ENCODE peak calls at places on chromosomes 3 and 15, in eight cellular contexts. One of them, this sample, is unnamed.

GRCh38 chr15:81108427-81108826 is 25.6 kb upstream of the CFAP161 start:
- DNase-seq in mammary epithelial cell: no peak
- DNase-seq in cardiac muscle cell: peak
- DNase-seq in SK-N-SH: peak
- DNase-seq in IMR-90: no peak
- DNase-seq in transverse colon: no peak
- DNase-seq in lung: no peak
- DNase-seq in CD4-positive, alpha-beta memory T cell: no peak
- DNase-seq in this sample: no peak

GRCh38 chr3:143483214-143483613 is 363.6 kb downstream of the CHST2 start:
- DNase-seq in mammary epithelial cell: no peak
- DNase-seq in cardiac muscle cell: no peak
- DNase-seq in SK-N-SH: no peak
- DNase-seq in IMR-90: no peak
- DNase-seq in transverse colon: no peak
- DNase-seq in lung: no peak
- DNase-seq in CD4-positive, alpha-beta memory T cell: no peak
- DNase-seq in this sample: no peak

GRCh38 chr15:59170295-59170881 is 36.3 kb upstream of the LDHAL6B start:
- DNase-seq in mammary epithelial cell: peak
- DNase-seq in cardiac muscle cell: peak
- DNase-seq in SK-N-SH: peak
- DNase-seq in IMR-90: no peak
- DNase-seq in transverse colon: peak
- DNase-seq in lung: peak
- DNase-seq in CD4-positive, alpha-beta memory T cell: no peak
- DNase-seq in this sample: peak

GRCh38 chr15:100537326-100537725 is 8.6 kb upstream of the CERS3 start:
- DNase-seq in mammary epithelial cell: no peak
- DNase-seq in cardiac muscle cell: no peak
- DNase-seq in SK-N-SH: no peak
- DNase-seq in IMR-90: no peak
- DNase-seq in transverse colon: no peak
- DNase-seq in lung: no peak
- DNase-seq in CD4-positive, alpha-beta memory T cell: no peak
- DNase-seq in this sample: no peak

GRCh38 chr15:22918056-22918455 is 62.1 kb downstream of the CYFIP1 start:
- DNase-seq in mammary epithelial cell: peak
- DNase-seq in cardiac muscle cell: no peak
- DNase-seq in SK-N-SH: no peak
- DNase-seq in IMR-90: peak
- DNase-seq in transverse colon: no peak
- DNase-seq in lung: no peak
- DNase-seq in CD4-positive, alpha-beta memory T cell: no peak
- DNase-seq in this sample: peak

GRCh38 chr3:131591394-131591990 is 88.7 kb upstream of the MRPL3 start:
- DNase-seq in mammary epithelial cell: peak
- DNase-seq in cardiac muscle cell: peak
- DNase-seq in SK-N-SH: no peak
- DNase-seq in IMR-90: peak
- DNase-seq in transverse colon: no peak
- DNase-seq in lung: no peak
- DNase-seq in CD4-positive, alpha-beta memory T cell: no peak
- DNase-seq in this sample: no peak

GRCh38 chr3:190568036-190568435 is 54.2 kb downstream of the IL1RAP start:
- DNase-seq in mammary epithelial cell: no peak
- DNase-seq in cardiac muscle cell: peak
- DNase-seq in SK-N-SH: no peak
- DNase-seq in IMR-90: no peak
- DNase-seq in transverse colon: no peak
- DNase-seq in lung: no peak
- DNase-seq in CD4-positive, alpha-beta memory T cell: no peak
- DNase-seq in this sample: no peak

GRCh38 chr3:187958432-187959003 is 195.4 kb upstream of the LPP start:
- DNase-seq in mammary epithelial cell: no peak
- DNase-seq in cardiac muscle cell: no peak
- DNase-seq in SK-N-SH: no peak
- DNase-seq in IMR-90: no peak
- DNase-seq in transverse colon: peak
- DNase-seq in lung: no peak
- DNase-seq in CD4-positive, alpha-beta memory T cell: peak
- DNase-seq in this sample: no peak

GRCh38 chr15:75198560-75199346 is 2.9 kb upstream of the C15orf39 start:
- DNase-seq in mammary epithelial cell: peak
- DNase-seq in cardiac muscle cell: peak
- DNase-seq in SK-N-SH: no peak
- DNase-seq in IMR-90: peak
- DNase-seq in transverse colon: peak
- DNase-seq in lung: no peak
- DNase-seq in CD4-positive, alpha-beta memory T cell: peak
- DNase-seq in this sample: no peak

GRCh38 chr3:105274958-105275357 is 91.8 kb upstream of the ALCAM start:
- DNase-seq in mammary epithelial cell: peak
- DNase-seq in cardiac muscle cell: peak
- DNase-seq in SK-N-SH: no peak
- DNase-seq in IMR-90: peak
- DNase-seq in transverse colon: no peak
- DNase-seq in lung: no peak
- DNase-seq in CD4-positive, alpha-beta memory T cell: no peak
- DNase-seq in this sample: peak

DNA sequence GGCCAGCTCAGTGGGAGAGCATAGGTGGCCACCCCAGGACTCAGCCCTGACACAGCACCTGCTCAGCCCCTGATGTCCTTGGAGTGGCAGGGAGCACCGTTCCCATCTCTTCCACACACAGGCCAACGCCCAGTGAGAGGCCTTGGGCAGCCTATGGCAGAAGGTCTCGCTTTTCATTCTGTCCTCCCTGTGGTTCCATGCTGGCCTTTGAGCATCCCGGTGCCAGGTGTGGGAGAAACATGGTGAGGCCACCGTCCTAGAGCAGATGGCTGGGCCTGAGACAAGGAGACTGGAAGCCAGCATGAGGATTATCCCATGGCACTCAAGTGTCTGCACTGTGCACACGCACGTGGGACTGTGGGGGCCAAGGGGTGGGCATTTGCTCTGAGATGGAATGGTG is 25.1 kb downstream of the ADCY5 start:
- DNase-seq in mammary epithelial cell: no peak
- DNase-seq in cardiac muscle cell: no peak
- DNase-seq in SK-N-SH: no peak
- DNase-seq in IMR-90: no peak
- DNase-seq in transverse colon: no peak
- DNase-seq in lung: no peak
- DNase-seq in CD4-positive, alpha-beta memory T cell: no peak
- DNase-seq in this sample: no peak
- H3K27ac ChIP-seq in mammary epithelial cell: no peak
- H3K27ac ChIP-seq in cardiac muscle cell: no peak
- H3K27ac ChIP-seq in SK-N-SH: no peak
- H3K27ac ChIP-seq in IMR-90: no peak
- H3K27ac ChIP-seq in transverse colon: peak
- H3K27ac ChIP-seq in lung: peak
- H3K27ac ChIP-seq in CD4-positive, alpha-beta memory T cell: no peak
- H3K27ac ChIP-seq in this sample: no peak

DNA sequence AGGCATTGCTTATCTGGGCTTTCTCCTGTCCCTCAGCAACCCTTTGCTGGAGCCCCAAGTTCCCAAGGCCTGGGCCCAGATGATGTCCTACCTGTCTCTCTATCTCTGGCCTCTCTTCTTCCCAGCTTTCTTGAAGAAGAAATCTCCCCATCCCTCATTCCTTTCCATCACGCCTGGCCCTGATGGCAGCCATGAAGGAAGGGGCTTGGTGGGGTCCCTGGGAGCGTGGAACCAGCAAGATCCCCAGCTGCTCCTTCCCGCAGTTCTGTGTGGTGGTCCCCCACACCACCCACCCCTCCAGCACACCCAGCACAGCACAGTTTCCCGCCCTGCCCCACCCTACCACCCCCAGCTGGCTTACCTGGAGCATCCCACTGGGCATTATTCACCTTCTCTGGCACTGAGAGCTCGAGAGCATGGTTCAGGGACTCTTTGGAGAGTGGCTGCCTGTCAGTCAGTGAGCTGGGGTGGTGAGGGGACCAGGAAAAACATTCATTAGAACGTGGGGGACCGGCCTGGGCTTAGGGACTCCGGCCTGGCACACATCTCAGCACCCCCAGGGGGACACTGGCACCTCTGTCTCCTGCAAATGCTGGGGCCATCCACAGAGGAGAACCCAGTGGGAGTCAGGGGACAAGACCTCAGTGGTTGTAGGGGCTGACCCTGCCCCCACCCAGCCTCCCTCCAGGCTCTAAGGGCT is 26.6 kb downstream of the ACSBG1 start:
- DNase-seq in mammary epithelial cell: no peak
- DNase-seq in cardiac muscle cell: no peak
- DNase-seq in SK-N-SH: no peak
- DNase-seq in IMR-90: no peak
- DNase-seq in transverse colon: no peak
- DNase-seq in lung: no peak
- DNase-seq in CD4-positive, alpha-beta memory T cell: no peak
- DNase-seq in this sample: no peak
- H3K27ac ChIP-seq in mammary epithelial cell: no peak
- H3K27ac ChIP-seq in cardiac muscle cell: no peak
- H3K27ac ChIP-seq in SK-N-SH: no peak
- H3K27ac ChIP-seq in IMR-90: no peak
- H3K27ac ChIP-seq in transverse colon: no peak
- H3K27ac ChIP-seq in lung: no peak
- H3K27ac ChIP-seq in CD4-positive, alpha-beta memory T cell: no peak
- H3K27ac ChIP-seq in this sample: no peak

GRCh38 chr3:150760431-150761200 is 2.4 kb downstream of the SIAH2 start:
- DNase-seq in mammary epithelial cell: no peak
- DNase-seq in cardiac muscle cell: no peak
- DNase-seq in SK-N-SH: no peak
- DNase-seq in IMR-90: no peak
- DNase-seq in transverse colon: no peak
- DNase-seq in lung: no peak
- DNase-seq in CD4-positive, alpha-beta memory T cell: peak
- DNase-seq in this sample: no peak

GRCh38 chr3:150763841-150764483 is 993 bp upstream of the SIAH2 start:
- DNase-seq in mammary epithelial cell: no peak
- DNase-seq in cardiac muscle cell: peak
- DNase-seq in SK-N-SH: peak
- DNase-seq in IMR-90: peak
- DNase-seq in transverse colon: peak
- DNase-seq in lung: peak
- DNase-seq in CD4-positive, alpha-beta memory T cell: no peak
- DNase-seq in this sample: no peak

GRCh38 chr3:150762662-150763121 is 277 bp downstream of the SIAH2 start:
- DNase-seq in mammary epithelial cell: no peak
- DNase-seq in cardiac muscle cell: no peak
- DNase-seq in SK-N-SH: no peak
- DNase-seq in IMR-90: no peak
- DNase-seq in transverse colon: no peak
- DNase-seq in lung: no peak
- DNase-seq in CD4-positive, alpha-beta memory T cell: no peak
- DNase-seq in this sample: no peak

GRCh38 chr3:150763122-150763840 is at the start of gene SIAH2:
- DNase-seq in mammary epithelial cell: peak
- DNase-seq in cardiac muscle cell: peak
- DNase-seq in SK-N-SH: peak
- DNase-seq in IMR-90: peak
- DNase-seq in transverse colon: peak
- DNase-seq in lung: peak
- DNase-seq in CD4-positive, alpha-beta memory T cell: peak
- DNase-seq in this sample: peak

GRCh38 chr3:150761831-150762661 is 923 bp downstream of the SIAH2 start:
- DNase-seq in mammary epithelial cell: peak
- DNase-seq in cardiac muscle cell: peak
- DNase-seq in SK-N-SH: peak
- DNase-seq in IMR-90: peak
- DNase-seq in transverse colon: peak
- DNase-seq in lung: peak
- DNase-seq in CD4-positive, alpha-beta memory T cell: peak
- DNase-seq in this sample: no peak
- H3K27ac ChIP-seq in mammary epithelial cell: peak
- H3K27ac ChIP-seq in cardiac muscle cell: peak
- H3K27ac ChIP-seq in SK-N-SH: peak
- H3K27ac ChIP-seq in IMR-90: peak
- H3K27ac ChIP-seq in transverse colon: peak
- H3K27ac ChIP-seq in lung: peak
- H3K27ac ChIP-seq in CD4-positive, alpha-beta memory T cell: peak
- H3K27ac ChIP-seq in this sample: peak

DNA sequence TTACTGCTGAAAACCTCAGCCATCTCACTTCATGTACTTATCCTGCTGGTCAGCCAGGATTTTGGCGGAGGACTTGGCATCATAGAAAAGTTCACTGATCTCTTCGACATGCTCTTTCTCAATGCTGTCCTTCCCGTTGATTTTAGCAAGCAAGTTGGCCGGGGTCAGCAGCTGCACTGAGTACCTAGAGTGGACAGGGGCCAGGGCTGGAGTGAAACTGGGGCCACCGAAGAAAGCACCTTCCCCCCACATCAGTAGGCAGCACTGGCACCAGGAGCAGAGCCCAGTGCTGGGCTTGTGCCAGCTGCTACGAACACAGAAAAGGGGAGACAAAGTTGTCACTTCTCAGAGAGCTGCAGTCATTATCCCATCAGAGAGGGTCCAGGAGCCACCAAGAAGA is 29.0 kb downstream of the SEC61A1 start:
- DNase-seq in mammary epithelial cell: no peak
- DNase-seq in cardiac muscle cell: no peak
- DNase-seq in SK-N-SH: no peak
- DNase-seq in IMR-90: no peak
- DNase-seq in transverse colon: no peak
- DNase-seq in lung: no peak
- DNase-seq in CD4-positive, alpha-beta memory T cell: no peak
- DNase-seq in this sample: no peak
- H3K27ac ChIP-seq in mammary epithelial cell: no peak
- H3K27ac ChIP-seq in cardiac muscle cell: no peak
- H3K27ac ChIP-seq in SK-N-SH: peak
- H3K27ac ChIP-seq in IMR-90: no peak
- H3K27ac ChIP-seq in transverse colon: no peak
- H3K27ac ChIP-seq in lung: no peak
- H3K27ac ChIP-seq in CD4-positive, alpha-beta memory T cell: no peak
- H3K27ac ChIP-seq in this sample: no peak

DNA sequence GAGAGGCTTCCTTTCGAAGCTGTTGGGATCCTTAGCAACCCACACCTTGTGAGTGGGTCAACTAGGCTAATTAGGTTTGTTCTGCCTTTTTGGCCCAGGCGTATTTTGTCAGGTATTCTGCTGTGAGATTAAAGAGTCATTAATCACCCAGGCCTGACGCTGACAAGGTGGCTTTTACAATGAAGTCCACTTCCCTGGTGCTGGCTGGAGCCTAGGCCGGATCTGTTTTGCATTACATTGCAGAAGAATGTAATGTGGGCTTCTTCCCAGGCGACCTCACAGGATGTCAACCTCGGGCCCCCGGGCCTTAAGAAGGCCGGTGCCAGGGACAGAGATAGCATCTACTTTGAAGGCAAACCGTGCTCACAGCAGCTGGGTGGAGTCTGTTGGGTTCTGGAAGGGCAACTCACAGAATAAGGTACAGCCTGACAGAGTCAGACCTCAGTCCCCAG is 76.9 kb downstream of the HES1 start:
- DNase-seq in mammary epithelial cell: no peak
- DNase-seq in cardiac muscle cell: no peak
- DNase-seq in SK-N-SH: peak
- DNase-seq in IMR-90: no peak
- DNase-seq in transverse colon: no peak
- DNase-seq in lung: no peak
- DNase-seq in CD4-positive, alpha-beta memory T cell: no peak
- DNase-seq in this sample: no peak
- H3K27ac ChIP-seq in mammary epithelial cell: no peak
- H3K27ac ChIP-seq in cardiac muscle cell: peak
- H3K27ac ChIP-seq in SK-N-SH: no peak
- H3K27ac ChIP-seq in IMR-90: no peak
- H3K27ac ChIP-seq in transverse colon: no peak
- H3K27ac ChIP-seq in lung: no peak
- H3K27ac ChIP-seq in CD4-positive, alpha-beta memory T cell: no peak
- H3K27ac ChIP-seq in this sample: no peak

This sample was measured in epithelial cell of prostate.